ENCODE peak calls at places on chromosomes 11 and 22, in four cellular contexts. One of them, this sample, is unnamed.

GRCh38 chr22:41920271-41920976 is 5.5 kb upstream of the SHISA8 start:
- DNase-seq in K562: no peak
- DNase-seq in HepG2: no peak
- DNase-seq in GM12878: no peak
- DNase-seq in this sample: no peak

GRCh38 chr11:898160-898517 is 12.5 kb downstream of the CHID1 start:
- DNase-seq in K562: no peak
- DNase-seq in HepG2: peak
- DNase-seq in GM12878: no peak
- DNase-seq in this sample: peak

GRCh38 chr22:28560005-28560742 is 119.5 kb downstream of the TTC28 start:
- DNase-seq in K562: peak
- DNase-seq in HepG2: no peak
- DNase-seq in GM12878: no peak
- DNase-seq in this sample: no peak

GRCh38 chr22:24289138-24289537 is 18.5 kb downstream of the SPECC1L start:
- DNase-seq in K562: no peak
- DNase-seq in HepG2: no peak
- DNase-seq in GM12878: no peak
- DNase-seq in this sample: no peak

GRCh38 chr11:2867722-2868548 is 17.6 kb downstream of the CDKN1C start:
- DNase-seq in K562: peak
- DNase-seq in HepG2: no peak
- DNase-seq in GM12878: no peak
- DNase-seq in this sample: no peak

GRCh38 chr11:71988050-71988449 is 10.7 kb upstream of the IL18BP start:
- DNase-seq in K562: no peak
- DNase-seq in HepG2: no peak
- DNase-seq in GM12878: no peak
- DNase-seq in this sample: no peak

GRCh38 chr22:39490135-39490798 is 11.8 kb upstream of the MIEF1 start:
- DNase-seq in K562: peak
- DNase-seq in HepG2: peak
- DNase-seq in GM12878: no peak
- DNase-seq in this sample: peak

GRCh38 chr22:21725956-21726649 is 9.5 kb downstream of the YPEL1 start:
- DNase-seq in K562: peak
- DNase-seq in HepG2: no peak
- DNase-seq in GM12878: no peak
- DNase-seq in this sample: peak

GRCh38 chr22:30866811-30867271 is 101.7 kb downstream of the MORC2 start:
- DNase-seq in K562: peak
- DNase-seq in HepG2: peak
- DNase-seq in GM12878: no peak
- DNase-seq in this sample: peak

GRCh38 chr11:70537576-70538571 is 139.5 kb downstream of the CTTN start:
- DNase-seq in K562: no peak
- DNase-seq in HepG2: no peak
- DNase-seq in GM12878: no peak
- DNase-seq in this sample: no peak

GRCh38 chr22:45154383-45154782 is 9.3 kb upstream of the NUP50 start:
- DNase-seq in K562: no peak
- DNase-seq in HepG2: no peak
- DNase-seq in GM12878: no peak
- DNase-seq in this sample: no peak

GRCh38 chr22:48960576-48960975 is 867.1 kb downstream of the BRD1 start:
- DNase-seq in K562: no peak
- DNase-seq in HepG2: no peak
- DNase-seq in GM12878: no peak
- DNase-seq in this sample: no peak

GRCh38 chr22:48428556-48429371 is 1398.9 kb downstream of the BRD1 start:
- DNase-seq in K562: no peak
- DNase-seq in HepG2: no peak
- DNase-seq in GM12878: no peak
- DNase-seq in this sample: no peak

GRCh38 chr11:106281455-106282173 is 204.2 kb downstream of the AASDHPPT start:
- DNase-seq in K562: no peak
- DNase-seq in HepG2: no peak
- DNase-seq in GM12878: no peak
- DNase-seq in this sample: no peak

GRCh38 chr11:45102810-45103621 is 43.4 kb upstream of the PRDM11 start:
- DNase-seq in K562: peak
- DNase-seq in HepG2: peak
- DNase-seq in GM12878: peak
- DNase-seq in this sample: peak

GRCh38 chr11:38460429-38460828 is 1862.4 kb upstream of the RAG2 start:
- DNase-seq in K562: no peak
- DNase-seq in HepG2: no peak
- DNase-seq in GM12878: no peak
- DNase-seq in this sample: no peak

GRCh38 chr11:28137832-28138231 is 29.6 kb downstream of the METTL15 start:
- DNase-seq in K562: no peak
- DNase-seq in HepG2: no peak
- DNase-seq in GM12878: no peak
- DNase-seq in this sample: peak

GRCh38 chr22:20524004-20524481 is 16.6 kb downstream of the MED15 start:
- DNase-seq in K562: peak
- DNase-seq in HepG2: peak
- DNase-seq in GM12878: peak
- DNase-seq in this sample: no peak

GRCh38 chr11:71933141-71933933 is 4.5 kb downstream of the RNF121 start:
- DNase-seq in K562: no peak
- DNase-seq in HepG2: no peak
- DNase-seq in GM12878: no peak
- DNase-seq in this sample: no peak

GRCh38 chr22:30870451-30871345 is 97.9 kb downstream of the MORC2 start:
- DNase-seq in K562: peak
- DNase-seq in HepG2: no peak
- DNase-seq in GM12878: no peak
- DNase-seq in this sample: no peak

GRCh38 chr11:109015283-109015682 is 350.4 kb downstream of the DDX10 start:
- DNase-seq in K562: no peak
- DNase-seq in HepG2: no peak
- DNase-seq in GM12878: no peak
- DNase-seq in this sample: no peak

GRCh38 chr11:121792185-121792584 is 323.8 kb downstream of the BLID start:
- DNase-seq in K562: no peak
- DNase-seq in HepG2: no peak
- DNase-seq in GM12878: no peak
- DNase-seq in this sample: no peak

GRCh38 chr22:23281406-23282088 is 101.2 kb downstream of the BCR start:
- DNase-seq in K562: peak
- DNase-seq in HepG2: peak
- DNase-seq in GM12878: peak
- DNase-seq in this sample: peak

GRCh38 chr11:66316849-66317251 is at the start of gene CD248:
- DNase-seq in K562: no peak
- DNase-seq in HepG2: no peak
- DNase-seq in GM12878: no peak
- DNase-seq in this sample: peak

GRCh38 chr22:49724030-49724892 is 103.4 kb downstream of the BRD1 start:
- DNase-seq in K562: peak
- DNase-seq in HepG2: no peak
- DNase-seq in GM12878: no peak
- DNase-seq in this sample: no peak

GRCh38 chr11:80987161-80987560 is 1546.3 kb upstream of the TENM4 start:
- DNase-seq in K562: no peak
- DNase-seq in HepG2: no peak
- DNase-seq in GM12878: no peak
- DNase-seq in this sample: no peak

GRCh38 chr22:26907366-26907765 is 250.0 kb downstream of the MIAT start:
- DNase-seq in K562: no peak
- DNase-seq in HepG2: no peak
- DNase-seq in GM12878: no peak
- DNase-seq in this sample: no peak

GRCh38 chr11:76510060-76511047 is 65.5 kb downstream of the EMSY start:
- DNase-seq in K562: no peak
- DNase-seq in HepG2: no peak
- DNase-seq in GM12878: no peak
- DNase-seq in this sample: peak

GRCh38 chr22:22855617-22856308 is 31.9 kb upstream of the IGLL5 start:
- DNase-seq in K562: peak
- DNase-seq in HepG2: peak
- DNase-seq in GM12878: no peak
- DNase-seq in this sample: peak

GRCh38 chr11:70038034-70038834 is 39.9 kb upstream of the ANO1 start:
- DNase-seq in K562: no peak
- DNase-seq in HepG2: no peak
- DNase-seq in GM12878: no peak
- DNase-seq in this sample: no peak

GRCh38 chr11:120306519-120307242 is 18.4 kb upstream of the TLCD5 start:
- DNase-seq in K562: peak
- DNase-seq in HepG2: no peak
- DNase-seq in GM12878: no peak
- DNase-seq in this sample: peak

GRCh38 chr22:37345863-37346514 is 63.7 kb downstream of the CYTH4 start:
- DNase-seq in K562: no peak
- DNase-seq in HepG2: no peak
- DNase-seq in GM12878: no peak
- DNase-seq in this sample: no peak

GRCh38 chr11:124839972-124840621 is 25.1 kb upstream of the ROBO3 start:
- DNase-seq in K562: no peak
- DNase-seq in HepG2: no peak
- DNase-seq in GM12878: no peak
- DNase-seq in this sample: no peak
- TF ChIP-seq EZH2 in K562: no peak
- TF ChIP-seq EZH2 in HepG2: no peak
- TF ChIP-seq EZH2 in GM12878: no peak
- TF ChIP-seq EZH2 in this sample: peak

GRCh38 chr11:132335311-132335710 is 964.9 kb downstream of the NTM start:
- DNase-seq in K562: no peak
- DNase-seq in HepG2: no peak
- DNase-seq in GM12878: no peak
- DNase-seq in this sample: no peak
- TF ChIP-seq JUNB in K562: no peak
- TF ChIP-seq JUNB in HepG2: no peak
- TF ChIP-seq JUNB in GM12878: no peak
- TF ChIP-seq JUNB in this sample: no peak

GRCh38 chr11:18046116-18046777 is at the start of gene TPH1:
- DNase-seq in K562: no peak
- DNase-seq in HepG2: no peak
- DNase-seq in GM12878: no peak
- DNase-seq in this sample: peak
- TF ChIP-seq EZH2 in K562: no peak
- TF ChIP-seq EZH2 in HepG2: no peak
- TF ChIP-seq EZH2 in GM12878: no peak
- TF ChIP-seq EZH2 in this sample: peak

GRCh38 chr22:25696763-25697710 is 45.0 kb upstream of the MYO18B start:
- DNase-seq in K562: no peak
- DNase-seq in HepG2: no peak
- DNase-seq in GM12878: no peak
- DNase-seq in this sample: no peak
- TF ChIP-seq JUNB in K562: no peak
- TF ChIP-seq JUNB in HepG2: no peak
- TF ChIP-seq JUNB in GM12878: no peak
- TF ChIP-seq JUNB in this sample: no peak

GRCh38 chr11:12459374-12459773 is 82.0 kb downstream of the PARVA start:
- DNase-seq in K562: no peak
- DNase-seq in HepG2: no peak
- DNase-seq in GM12878: no peak
- DNase-seq in this sample: no peak
- TF ChIP-seq EZH2 in K562: no peak
- TF ChIP-seq EZH2 in HepG2: no peak
- TF ChIP-seq EZH2 in GM12878: no peak
- TF ChIP-seq EZH2 in this sample: no peak

GRCh38 chr11:60625262-60625661 is 74.2 kb upstream of the MS4A8 start:
- DNase-seq in K562: no peak
- DNase-seq in HepG2: peak
- DNase-seq in GM12878: no peak
- DNase-seq in this sample: peak
- TF ChIP-seq JUNB in K562: no peak
- TF ChIP-seq JUNB in HepG2: no peak
- TF ChIP-seq JUNB in GM12878: no peak
- TF ChIP-seq JUNB in this sample: no peak